ENCODE peak calls at places on chromosomes 5 and 9, in seven cellular contexts. D, E, K, R, V, N and J are unnamed samples.

GRCh38 chr5:179162351-179163235 is 102.4 kb downstream of the ZNF354C start:
- DNase-seq in D (no peak), E (no peak), K (no peak), R (no peak), V (no peak), N (no peak), J (no peak)

GRCh38 chr5:31047007-31047406 is 146.5 kb upstream of the CDH6 start:
- DNase-seq in D (no peak), E (no peak), K (no peak), R (no peak), V (no peak), N (no peak), J (no peak)

GRCh38 chr5:88829053-88829452 is 53.9 kb downstream of the MEF2C start:
- DNase-seq in D (peak), E (no peak), K (no peak), R (no peak), V (no peak), N (no peak), J (no peak)

GRCh38 chr9:129697111-129697955 is 31.9 kb downstream of the PRRX2 start:
- DNase-seq in D (peak), E (no peak), K (no peak), R (peak), V (no peak), N (no peak), J (peak)

GRCh38 chr9:27109621-27110020 is 596 bp downstream of the TEK start:
- DNase-seq in D (no peak), E (no peak), K (no peak), R (no peak), V (no peak), N (no peak), J (no peak)

GRCh38 chr5:66849803-66850202 is 253.6 kb downstream of the MAST4 start:
- DNase-seq in D (no peak), E (no peak), K (no peak), R (no peak), V (no peak), N (no peak), J (no peak)

GRCh38 chr9:134367061-134367460 is 40.8 kb downstream of the RXRA start:
- DNase-seq in D (no peak), E (no peak), K (no peak), R (peak), V (no peak), N (no peak), J (no peak)

GRCh38 chr5:65722575-65723424 is 795 bp downstream of the NLN start:
- DNase-seq in D (no peak), E (peak), K (no peak), R (peak), V (no peak), N (peak), J (peak)

GRCh38 chr9:129918296-129918950 is 83.2 kb downstream of the USP20 start:
- DNase-seq in D (no peak), E (no peak), K (no peak), R (no peak), V (no peak), N (no peak), J (no peak)

GRCh38 chr9:82757921-82758320 is 305.0 kb downstream of the RASEF start:
- DNase-seq in D (no peak), E (no peak), K (no peak), R (no peak), V (no peak), N (no peak), J (no peak)

GRCh38 chr5:159451197-159452052 is 121.1 kb upstream of the IL12B start:
- DNase-seq in D (no peak), E (peak), K (no peak), R (no peak), V (no peak), N (no peak), J (no peak)

GRCh38 chr5:38447786-38448185 is 108.7 kb downstream of the LIFR start:
- DNase-seq in D (no peak), E (no peak), K (no peak), R (no peak), V (no peak), N (no peak), J (no peak)

GRCh38 chr9:88691811-88692210 is 156.8 kb downstream of the NXNL2 start:
- DNase-seq in D (no peak), E (no peak), K (no peak), R (no peak), V (no peak), N (no peak), J (no peak)

GRCh38 chr5:107604990-107605389 is 65.7 kb downstream of the EFNA5 start:
- DNase-seq in D (no peak), E (no peak), K (no peak), R (peak), V (no peak), N (no peak), J (no peak)

GRCh38 chr9:106697799-106698591 is 165.0 kb upstream of the ZNF462 start:
- DNase-seq in D (no peak), E (no peak), K (no peak), R (peak), V (no peak), N (no peak), J (peak)

GRCh38 chr9:123036886-123037540 is 3.5 kb downstream of the GPR21 start:
- DNase-seq in D (no peak), E (no peak), K (no peak), R (no peak), V (no peak), N (no peak), J (no peak)

GRCh38 chr9:114495992-114496391 is 9.3 kb downstream of the WHRN start:
- DNase-seq in D (no peak), E (no peak), K (no peak), R (no peak), V (no peak), N (no peak), J (no peak)

GRCh38 chr5:165202144-165202910 is 1696.9 kb downstream of the MAT2B start:
- DNase-seq in D (no peak), E (no peak), K (no peak), R (peak), V (no peak), N (no peak), J (no peak)

GRCh38 chr9:91785403-91785917 is 164.6 kb downstream of the ROR2 start:
- DNase-seq in D (no peak), E (no peak), K (no peak), R (no peak), V (no peak), N (no peak), J (no peak)

GRCh38 chr5:111737716-111738115 is 19.3 kb downstream of the NREP start:
- DNase-seq in D (no peak), E (no peak), K (no peak), R (no peak), V (no peak), N (no peak), J (no peak)

GRCh38 chr5:179271821-179272325 is 73.4 kb downstream of the ADAMTS2 start:
- DNase-seq in D (no peak), E (no peak), K (no peak), R (peak), V (no peak), N (no peak), J (no peak)

GRCh38 chr9:124782661-124783574 is 6.0 kb downstream of the OLFML2A start:
- DNase-seq in D (no peak), E (no peak), K (no peak), R (no peak), V (no peak), N (no peak), J (no peak)

GRCh38 chr5:169299651-169300467 is 1.1 kb downstream of the SLIT3 start:
- DNase-seq in D (no peak), E (no peak), K (no peak), R (no peak), V (no peak), N (no peak), J (no peak)

GRCh38 chr5:96384353-96384752 is 48.7 kb downstream of the PCSK1 start:
- DNase-seq in D (no peak), E (peak), K (no peak), R (no peak), V (no peak), N (peak), J (no peak)

GRCh38 chr5:149675467-149676201 is 54.5 kb upstream of the PPARGC1B start:
- DNase-seq in D (no peak), E (no peak), K (no peak), R (no peak), V (no peak), N (no peak), J (no peak)

GRCh38 chr9:116646661-116647514 is 40.2 kb upstream of the TRIM32 start:
- DNase-seq in D (peak), E (peak), K (no peak), R (peak), V (no peak), N (peak), J (peak)

GRCh38 chr9:37486256-37486615 is 488 bp downstream of the POLR1E start:
- DNase-seq in D (peak), E (no peak), K (no peak), R (no peak), V (no peak), N (no peak), J (no peak)

GRCh38 chr9:9318959-9319505 is 1293.8 kb downstream of the PTPRD start:
- DNase-seq in D (no peak), E (no peak), K (no peak), R (no peak), V (no peak), N (no peak), J (no peak)
- TF ChIP-seq JUND in D (no peak), E (no peak), K (no peak), R (no peak), V (no peak), N (no peak), J (no peak)

GRCh38 chr5:117318528-117318927 is 743.9 kb upstream of the SEMA6A start:
- DNase-seq in D (no peak), E (peak), K (peak), R (no peak), V (no peak), N (no peak), J (peak)
- TF ChIP-seq JUND in D (no peak), E (no peak), K (no peak), R (no peak), V (no peak), N (no peak), J (no peak)

DNA sequence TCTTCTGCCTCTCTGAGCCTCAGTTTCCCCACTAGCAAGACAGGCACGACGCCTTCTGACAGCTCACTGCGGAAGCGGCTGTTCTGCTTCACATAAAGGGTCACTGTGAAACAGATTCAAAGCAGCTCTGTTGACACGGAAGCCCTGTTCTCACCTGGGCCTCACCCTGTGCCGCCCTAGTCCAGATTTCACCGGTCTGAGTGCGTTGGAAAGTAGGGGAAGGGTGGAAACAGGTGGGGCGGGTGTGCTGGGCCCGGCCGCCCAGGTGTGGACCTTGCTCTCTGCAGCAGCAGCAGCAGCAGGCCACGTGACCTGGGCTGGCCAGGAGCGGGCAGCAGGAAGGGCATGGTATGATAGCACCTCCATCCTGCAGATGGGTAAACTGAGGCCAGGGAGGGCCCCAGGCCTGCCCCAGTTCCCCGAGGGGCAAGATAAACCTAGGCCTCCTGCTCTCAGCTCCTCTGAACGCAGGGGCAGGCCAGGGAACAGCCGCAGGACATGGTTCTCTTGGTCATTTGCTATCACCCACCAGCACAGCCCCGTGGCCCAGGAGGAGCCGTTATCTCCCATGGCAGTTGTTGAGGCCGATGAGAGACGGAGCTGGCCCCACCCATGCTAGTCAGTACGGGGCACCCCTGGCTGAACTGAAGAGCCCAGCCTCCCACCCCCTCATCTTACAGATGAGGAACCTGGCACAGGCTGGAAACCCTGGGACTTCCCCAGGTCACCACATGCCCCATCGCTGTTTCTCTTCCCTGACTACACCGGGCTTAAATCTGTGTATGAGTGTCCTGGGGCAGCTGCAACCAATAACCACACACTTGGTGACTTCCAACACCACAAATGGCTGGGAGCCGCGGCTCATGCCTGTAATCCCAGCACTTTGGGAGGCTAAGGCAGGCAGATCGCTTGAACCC is 12.1 kb downstream of the PTGES2 start:
- DNase-seq in D (peak), E (no peak), K (no peak), R (no peak), V (no peak), N (peak), J (no peak)
- TF ChIP-seq JUND in D (peak), E (no peak), K (no peak), R (no peak), V (no peak), N (peak), J (no peak)

GRCh38 chr5:140232731-140233130 is 57.7 kb downstream of the CYSTM1 start:
- DNase-seq in D (no peak), E (no peak), K (no peak), R (no peak), V (no peak), N (peak), J (no peak)

GRCh38 chr5:140236896-140237598 is 62.1 kb downstream of the CYSTM1 start:
- DNase-seq in D (no peak), E (no peak), K (no peak), R (no peak), V (no peak), N (no peak), J (no peak)

GRCh38 chr5:140238756-140239155 is 63.8 kb downstream of the CYSTM1 start:
- DNase-seq in D (no peak), E (no peak), K (no peak), R (no peak), V (no peak), N (no peak), J (no peak)

GRCh38 chr5:140235776-140236558 is 61.0 kb downstream of the CYSTM1 start:
- DNase-seq in D (no peak), E (no peak), K (no peak), R (no peak), V (no peak), N (peak), J (no peak)

GRCh38 chr5:140234590-140234989 is 59.6 kb downstream of the CYSTM1 start:
- DNase-seq in D (no peak), E (no peak), K (no peak), R (no peak), V (no peak), N (no peak), J (no peak)
- TF ChIP-seq JUND in D (no peak), E (no peak), K (no peak), R (no peak), V (no peak), N (no peak), J (no peak)

DNA sequence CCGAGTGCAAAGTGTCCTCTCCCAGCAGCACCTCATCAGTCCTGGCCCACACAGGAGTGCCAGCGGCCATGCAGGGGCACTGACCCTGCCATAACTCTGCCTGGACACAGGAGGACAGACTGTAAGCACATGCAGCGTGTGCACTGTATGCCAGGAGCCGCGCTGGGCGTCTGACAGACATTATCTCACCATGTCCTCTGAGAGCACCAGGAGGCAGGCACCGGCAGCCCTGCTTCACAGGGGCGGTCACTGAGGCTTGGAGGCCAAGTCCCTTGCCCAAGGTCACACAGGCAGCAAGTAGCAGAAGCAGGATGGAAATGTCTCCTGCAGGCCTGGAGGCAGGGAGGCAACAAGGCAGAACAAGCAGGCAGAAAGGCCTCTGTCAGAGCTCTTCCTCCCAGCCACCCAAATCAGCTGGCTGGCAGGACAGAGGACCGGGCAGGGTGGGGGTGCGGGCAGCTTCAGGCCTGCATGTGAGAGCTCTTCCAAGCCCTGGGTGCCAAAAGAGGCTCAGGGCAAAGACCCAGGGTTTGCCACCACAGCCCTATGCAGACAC is 8.4 kb downstream of the EEIG1 start:
- DNase-seq in D (no peak), E (no peak), K (no peak), R (peak), V (no peak), N (no peak), J (no peak)
- TF ChIP-seq JUND in D (no peak), E (no peak), K (no peak), R (no peak), V (no peak), N (no peak), J (no peak)

DNA sequence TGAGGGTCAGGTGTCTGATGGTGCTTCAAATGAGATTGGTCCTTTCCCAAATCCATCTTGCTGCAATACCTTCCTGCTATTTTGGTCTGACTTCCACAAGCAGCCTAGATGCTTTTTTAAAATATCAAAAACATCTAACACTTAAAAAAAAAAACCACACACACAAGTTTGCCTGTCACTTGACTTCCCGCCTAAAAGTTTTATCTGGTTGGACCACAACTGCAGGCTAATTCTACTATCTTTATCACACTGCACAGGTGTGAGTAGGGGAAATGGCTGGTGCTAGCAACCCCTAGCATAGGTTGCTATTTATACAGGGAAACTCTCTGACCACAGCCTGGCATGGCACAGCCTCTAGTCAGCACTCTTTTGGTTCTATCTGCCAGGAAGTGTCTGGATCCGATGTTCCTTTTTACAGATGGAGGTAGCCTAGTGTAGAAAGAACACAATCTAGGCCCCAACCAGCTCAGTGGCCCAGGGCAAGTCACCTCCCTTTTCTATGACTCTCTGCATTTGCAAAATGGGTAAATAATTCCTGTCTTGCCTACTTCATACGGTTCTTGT is at the start of gene HEMGN:
- DNase-seq in D (peak), E (no peak), K (no peak), R (no peak), V (peak), N (no peak), J (no peak)
- TF ChIP-seq JUND in D (peak), E (no peak), K (no peak), R (no peak), V (no peak), N (no peak), J (no peak)

GRCh38 chr9:12643686-12644085 is 49.5 kb upstream of the TYRP1 start:
- DNase-seq in D (no peak), E (no peak), K (no peak), R (no peak), V (no peak), N (no peak), J (no peak)
- TF ChIP-seq JUND in D (no peak), E (no peak), K (no peak), R (no peak), V (no peak), N (no peak), J (no peak)

GRCh38 chr5:93794954-93795353 is 53.6 kb upstream of the POU5F2 start:
- DNase-seq in D (no peak), E (no peak), K (no peak), R (no peak), V (no peak), N (peak), J (no peak)
- TF ChIP-seq JUND in D (no peak), E (no peak), K (no peak), R (no peak), V (no peak), N (no peak), J (no peak)